ENCODE peak calls at places on chromosomes 12 and 14, in six cellular contexts. F, B, H, D, O and R are unnamed samples.

GRCh38 chr12:75684678-75685620 is 173.5 kb upstream of the KRR1 start:
- DNase-seq in F (peak; percentile 86), B (peak; percentile 71), H (no peak), D (no peak), O (no peak), R (no peak)

GRCh38 chr12:108346022-108346633 is 7.0 kb upstream of the CMKLR1 start:
- DNase-seq in F (no peak), B (no peak), H (no peak), D (no peak), O (no peak), R (no peak)

GRCh38 chr12:2382391-2383155 is 329.8 kb downstream of the CACNA1C start:
- DNase-seq in F (peak; percentile 51), B (peak; percentile 38), H (no peak), D (no peak), O (no peak), R (no peak)

GRCh38 chr14:24710403-24711063 is 76.5 kb upstream of the GZMB start:
- DNase-seq in F (peak; percentile 59), B (peak; percentile 43), H (peak; percentile 67), D (peak; percentile 55), O (peak; percentile 59), R (peak; percentile 77)

GRCh38 chr12:126557659-126558058 is 1492.4 kb downstream of the AACS start:
- DNase-seq in F (no peak), B (no peak), H (no peak), D (no peak), O (no peak), R (no peak)

GRCh38 chr14:104253901-104254353 is 115.5 kb downstream of the KIF26A start:
- DNase-seq in F (no peak), B (no peak), H (no peak), D (peak; percentile 15), O (no peak), R (no peak)

GRCh38 chr14:28609228-28609828 is 157.3 kb upstream of the FOXG1 start:
- DNase-seq in F (peak; percentile 1), B (peak; percentile 30), H (peak; percentile 76), D (peak; percentile 43), O (peak; percentile 73), R (peak; percentile 66)

GRCh38 chr12:67453181-67453580 is 184.0 kb downstream of the CAND1 start:
- DNase-seq in F (no peak), B (no peak), H (no peak), D (no peak), O (no peak), R (no peak)

GRCh38 chr12:96015672-96016071 is 19.5 kb upstream of the HAL start:
- DNase-seq in F (peak; percentile 22), B (peak; percentile 30), H (no peak), D (peak; percentile 55), O (no peak), R (peak; percentile 8)

GRCh38 chr14:105400016-105400415 is 1.7 kb downstream of the TEX22 start:
- DNase-seq in F (no peak), B (no peak), H (no peak), D (no peak), O (no peak), R (no peak)

GRCh38 chr12:122830517-122831214 is 4.6 kb upstream of the HIP1R start:
- DNase-seq in F (peak; percentile 81), B (peak; percentile 73), H (no peak), D (no peak), O (no peak), R (peak; percentile 91)

GRCh38 chr12:93467351-93468007 is at the start of gene MRPL42:
- DNase-seq in F (peak; percentile 81), B (peak; percentile 90), H (peak; percentile 98), D (peak; percentile 95), O (peak; percentile 88), R (peak; percentile 90)

GRCh38 chr12:80877706-80878384 is 59.9 kb downstream of the LIN7A start:
- DNase-seq in F (peak; percentile 49), B (peak; percentile 14), H (no peak), D (no peak), O (no peak), R (no peak)

GRCh38 chr14:97380539-97380941 is 583.4 kb downstream of the VRK1 start:
- DNase-seq in F (no peak), B (no peak), H (no peak), D (no peak), O (no peak), R (peak; percentile 57)

GRCh38 chr14:80387563-80387981 is 176.3 kb upstream of the DIO2 start:
- DNase-seq in F (no peak), B (no peak), H (no peak), D (no peak), O (no peak), R (peak; percentile 86)

GRCh38 chr12:131985145-131985875 is 35.6 kb downstream of the EP400 start:
- DNase-seq in F (no peak), B (no peak), H (peak; percentile 38), D (no peak), O (no peak), R (peak; percentile 8)

GRCh38 chr14:57692671-57693070 is 173.2 kb downstream of the SLC35F4 start:
- DNase-seq in F (peak; percentile 34), B (peak; percentile 21), H (no peak), D (no peak), O (no peak), R (peak; percentile 66)

GRCh38 chr14:75831971-75832370 is 149.8 kb downstream of the TGFB3 start:
- DNase-seq in F (peak; percentile 59), B (peak; percentile 33), H (no peak), D (no peak), O (no peak), R (peak; percentile 26)

GRCh38 chr12:131040491-131040890 is 86.8 kb downstream of the ADGRD1 start:
- DNase-seq in F (no peak), B (no peak), H (no peak), D (no peak), O (no peak), R (no peak)

GRCh38 chr14:33454707-33455106 is 496.2 kb downstream of the EGLN3 start:
- DNase-seq in F (no peak), B (no peak), H (no peak), D (no peak), O (no peak), R (no peak)

GRCh38 chr14:104143071-104143470 is 4.7 kb downstream of the KIF26A start:
- DNase-seq in F (no peak), B (no peak), H (no peak), D (peak; percentile 17), O (no peak), R (no peak)

GRCh38 chr12:76866726-76867125 is 12.1 kb downstream of the CSRP2 start:
- DNase-seq in F (peak; percentile 77), B (peak; percentile 90), H (no peak), D (no peak), O (peak; percentile 54), R (no peak)

GRCh38 chr12:5520831-5521230 is 88.9 kb downstream of the NTF3 start:
- DNase-seq in F (no peak), B (no peak), H (peak; percentile 27), D (no peak), O (no peak), R (no peak)

GRCh38 chr12:132285991-132286681 is 43.3 kb downstream of the GALNT9 start:
- DNase-seq in F (peak; percentile 21), B (no peak), H (peak; percentile 69), D (peak; percentile 66), O (no peak), R (no peak)

GRCh38 chr12:41917181-41917580 is 227.5 kb downstream of the GXYLT1 start:
- DNase-seq in F (no peak), B (no peak), H (no peak), D (no peak), O (no peak), R (no peak)

GRCh38 chr12:88450130-88450529 is 130.1 kb downstream of the KITLG start:
- DNase-seq in F (no peak), B (no peak), H (no peak), D (no peak), O (no peak), R (no peak)

GRCh38 chr14:73958591-73958990 is 8.5 kb downstream of the COQ6 start:
- DNase-seq in F (no peak), B (no peak), H (no peak), D (no peak), O (no peak), R (no peak)

GRCh38 chr12:75812341-75813018 is 219.1 kb downstream of the PHLDA1 start:
- DNase-seq in F (peak; percentile 88), B (peak; percentile 58), H (no peak), D (peak; percentile 43), O (no peak), R (no peak)

GRCh38 chr12:124565656-124566180 is 1.7 kb downstream of the NCOR2 start:
- DNase-seq in F (no peak), B (no peak), H (no peak), D (no peak), O (no peak), R (no peak)

GRCh38 chr12:47636908-47637780 is 68.7 kb downstream of the RPAP3 start:
- DNase-seq in F (no peak), B (peak; percentile 5), H (peak; percentile 86), D (peak; percentile 96), O (no peak), R (peak; percentile 68)

GRCh38 chr14:82449926-82450325 is 916.3 kb upstream of the SEL1L start:
- DNase-seq in F (no peak), B (no peak), H (no peak), D (no peak), O (no peak), R (no peak)

GRCh38 chr12:114528766-114529165 is 122.8 kb upstream of the TBX5 start:
- DNase-seq in F (no peak), B (no peak), H (no peak), D (no peak), O (no peak), R (peak; percentile 69)

GRCh38 chr12:114530417-114530816 is 124.5 kb upstream of the TBX5 start:
- DNase-seq in F (no peak), B (no peak), H (no peak), D (no peak), O (no peak), R (no peak)

GRCh38 chr12:114529956-114530355 is 124.0 kb upstream of the TBX5 start:
- DNase-seq in F (no peak), B (no peak), H (no peak), D (no peak), O (no peak), R (peak; percentile 82)
- H3K18ac ChIP-seq in F (no peak overlapping the region), B (no peak overlapping the region), H (no peak overlapping the region), D (no peak overlapping the region), O (no peak overlapping the region), R (no peak overlapping the region)

GRCh38 chr14:101761881-101762529 is 496 bp downstream of the PPP2R5C start:
- DNase-seq in F (no peak), B (peak; percentile 19), H (no peak), D (no peak), O (peak; percentile 53), R (no peak)
- H3K18ac ChIP-seq in F (no peak overlapping the region), B (no peak overlapping the region), H (no peak overlapping the region), D (no peak overlapping the region), O (peak overlapping the region; percentile 88), R (peak overlapping the region; percentile 64)

GRCh38 chr12:54369597-54370217 is 5.4 kb upstream of the GPR84 start:
- DNase-seq in F (no peak), B (no peak), H (no peak), D (peak; percentile 51), O (no peak), R (no peak)
- H3K18ac ChIP-seq in F (no peak overlapping the region), B (peak overlapping the region; percentile 88), H (no peak overlapping the region), D (no peak overlapping the region), O (peak overlapping the region; percentile 77), R (no peak overlapping the region)

DNA sequence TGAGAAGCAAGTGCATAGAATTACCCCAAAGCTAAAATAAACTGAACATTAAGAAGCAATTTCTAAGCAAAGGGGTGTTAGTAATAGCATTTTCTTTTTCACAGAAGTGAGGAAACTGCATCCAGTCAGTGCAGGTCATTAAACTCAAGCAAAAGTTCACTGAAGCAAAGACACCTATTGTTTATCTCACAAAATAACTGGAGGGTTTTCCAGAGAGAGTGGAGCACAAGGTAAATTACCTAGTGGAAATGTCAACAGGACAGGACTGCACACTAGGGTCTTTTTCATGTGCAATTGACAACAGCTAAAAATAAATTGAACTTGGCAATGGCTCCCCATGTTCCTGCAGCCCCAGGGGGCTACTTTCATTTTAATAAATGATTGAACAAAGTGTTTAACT is 742.0 kb downstream of the GALC start:
- DNase-seq in F (no peak), B (no peak), H (no peak), D (no peak), O (no peak), R (no peak)
- H3K18ac ChIP-seq in F (no peak overlapping the region), B (no peak overlapping the region), H (no peak overlapping the region), D (no peak overlapping the region), O (no peak overlapping the region), R (no peak overlapping the region)